ENCODE peak calls at places on chromosomes 13 and 19, in nine cellular contexts. E is OCI-LY7, W is BJ, A is pancreas, X is brain microvascular endothelial cell, R is uterus, D is heart left ventricle, S is RWPE2, Z is WERI-Rb-1. H is an unnamed sample.

GRCh38 chr13:79435549-79435948 is 29.5 kb upstream of the RBM26 start:
- DNase-seq in A (no peak), X (peak; percentile 22), R (no peak), D (no peak), S (no peak), W (peak; percentile 64), Z (no peak), E (no peak), H (no peak)

GRCh38 chr13:113999618-113999910 is 25.7 kb upstream of the C13orf46 start:
- DNase-seq in E (no peak), S (peak; percentile 25), D (no peak), W (no peak), R (no peak), X (no peak), A (no peak), Z (no peak), H (no peak)

GRCh38 chr19:40055832-40056504 is at the start of gene ZNF780B:
- DNase-seq in S (peak; percentile 61), W (peak; percentile 7), X (peak; percentile 48), R (peak; percentile 23), A (peak; percentile 30), Z (peak; percentile 68), E (peak; percentile 79), D (peak; percentile 56), H (peak; percentile 66)

GRCh38 chr19:19460761-19461265 is 54.5 kb downstream of the TSSK6 start:
- DNase-seq in W (no peak), D (peak; percentile 75), A (no peak), R (peak; percentile 42), E (peak; percentile 31), Z (peak; percentile 28), X (no peak), S (no peak), H (peak; percentile 75)

GRCh38 chr13:98535501-98536357 is 41.2 kb downstream of the STK24 start:
- DNase-seq in D (no peak), Z (no peak), R (no peak), E (no peak), A (no peak), S (no peak), X (no peak), W (no peak), H (no peak)

GRCh38 chr19:16106121-16106520 is 5.6 kb upstream of the RAB8A start:
- DNase-seq in W (no peak), Z (no peak), D (no peak), S (no peak), R (no peak), X (no peak), A (no peak), E (peak; percentile 28), H (no peak)

GRCh38 chr19:29106353-29106885 is 106.5 kb downstream of the UQCRFS1 start:
- DNase-seq in A (no peak), E (no peak), X (no peak), S (no peak), W (no peak), D (no peak), R (no peak), Z (no peak), H (no peak)

GRCh38 chr19:8306235-8307054 is 1.7 kb downstream of the CD320 start:
- DNase-seq in Z (peak; percentile 4), E (no peak), R (peak; percentile 13), S (peak; percentile 40), A (peak; percentile 1), D (peak; percentile 5), X (no peak), W (no peak), H (peak; percentile 42)

GRCh38 chr19:43315851-43316250 is 37.6 kb upstream of the CD177 start:
- DNase-seq in R (no peak), X (no peak), A (no peak), W (no peak), D (no peak), E (no peak), Z (peak; percentile 40), S (no peak), H (no peak)

GRCh38 chr13:74464656-74465055 is 330.5 kb upstream of the KLF12 start:
- DNase-seq in Z (no peak), D (peak; percentile 42), X (no peak), W (no peak), A (no peak), R (no peak), E (no peak), S (no peak), H (no peak)

GRCh38 chr19:41863209-41863931 is 3.3 kb downstream of the RPS19 start:
- DNase-seq in D (no peak), R (no peak), E (no peak), X (no peak), W (no peak), S (no peak), Z (no peak), A (no peak), H (no peak)

GRCh38 chr19:41861098-41861768 is 1.2 kb downstream of the RPS19 start:
- DNase-seq in R (no peak), S (no peak), Z (no peak), X (no peak), D (no peak), A (no peak), W (no peak), E (peak; percentile 35), H (no peak)

GRCh38 chr19:41861846-41862245 is 1.8 kb downstream of the RPS19 start:
- DNase-seq in R (no peak), E (no peak), D (no peak), A (no peak), Z (no peak), S (no peak), W (no peak), X (no peak), H (no peak)

GRCh38 chr19:41864374-41864773 is 4.3 kb downstream of the RPS19 start:
- DNase-seq in D (no peak), R (no peak), Z (no peak), X (no peak), A (no peak), E (no peak), S (no peak), W (no peak), H (peak; percentile 15)

DNA sequence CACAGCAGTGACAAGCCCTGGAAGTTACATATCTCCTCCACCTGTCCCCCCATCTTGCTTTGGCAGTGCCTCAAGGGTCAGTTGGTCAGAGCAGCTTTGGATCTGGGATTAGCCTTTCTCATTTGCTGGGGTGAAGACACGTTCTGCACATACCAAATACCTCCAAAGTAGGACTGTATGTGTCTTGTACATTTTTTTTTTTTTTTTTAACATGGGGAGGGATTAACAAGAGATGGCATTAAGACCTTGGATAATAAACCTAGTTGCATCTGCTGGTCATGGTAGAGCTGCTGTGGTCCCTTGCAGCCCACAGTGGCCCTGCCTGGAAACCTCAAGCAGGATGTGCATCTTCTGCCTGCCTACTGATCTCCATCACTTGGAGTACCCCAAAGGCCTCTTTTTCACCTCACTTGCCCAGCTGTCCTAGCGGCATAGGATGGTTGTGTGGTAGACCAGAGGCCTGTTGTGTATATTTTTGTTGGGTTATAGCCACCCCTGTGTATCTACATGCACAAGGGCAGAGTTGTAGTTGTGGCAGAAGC is 2.5 kb downstream of the RPS19 start:
- DNase-seq in E (no peak), R (no peak), W (no peak), D (no peak), S (no peak), A (no peak), Z (no peak), X (no peak), H (no peak)
- H3K36me3 ChIP-seq in E (peaks cover 70% of the 10 kb centered on the region), R (no peaks in the 10 kb centered on the region), W (peaks cover 43% of the 10 kb centered on the region), D (peaks cover 62% of the 10 kb centered on the region), S (peaks cover 72% of the 10 kb centered on the region), A (peaks cover 16% of the 10 kb centered on the region), Z (peaks cover 73% of the 10 kb centered on the region), X (peaks cover 67% of the 10 kb centered on the region), H (peaks cover 51% of the 10 kb centered on the region)

GRCh38 chr13:94205896-94206295 is 273.6 kb downstream of the DCT start:
- DNase-seq in E (no peak), S (no peak), A (no peak), Z (no peak), W (no peak), R (no peak), X (no peak), D (no peak), H (no peak)

GRCh38 chr13:94209110-94209509 is 270.4 kb downstream of the DCT start:
- DNase-seq in S (no peak), E (no peak), X (no peak), Z (no peak), W (no peak), D (no peak), R (no peak), A (no peak), H (no peak)

GRCh38 chr13:94214979-94215378 is 264.5 kb downstream of the DCT start:
- DNase-seq in A (no peak), E (no peak), S (no peak), R (no peak), X (no peak), W (no peak), D (no peak), Z (no peak), H (no peak)

GRCh38 chr13:94210826-94211225 is 268.7 kb downstream of the DCT start:
- DNase-seq in S (no peak), X (no peak), D (no peak), W (no peak), Z (no peak), R (no peak), A (no peak), E (no peak), H (no peak)
- H3K4me3 ChIP-seq in S (no peak overlapping the region), X (no peak overlapping the region), D (no peak overlapping the region), W (no peak overlapping the region), Z (no peak overlapping the region), R (no peak overlapping the region), A (no peak overlapping the region), E (no peak overlapping the region), H (no peak overlapping the region)

GRCh38 chr13:94454334-94454733 is 25.1 kb downstream of the DCT start:
- DNase-seq in E (no peak), X (no peak), W (no peak), R (no peak), S (no peak), A (no peak), Z (no peak), D (no peak), H (no peak)

GRCh38 chr13:94455414-94455813 is 24.1 kb downstream of the DCT start:
- DNase-seq in R (no peak), S (no peak), X (no peak), A (no peak), E (no peak), D (no peak), Z (no peak), W (no peak), H (no peak)

GRCh38 chr13:94459116-94459515 is 20.4 kb downstream of the DCT start:
- DNase-seq in X (no peak), R (no peak), Z (no peak), S (no peak), A (no peak), E (no peak), W (no peak), D (no peak), H (no peak)

GRCh38 chr13:94454906-94455305 is 24.6 kb downstream of the DCT start:
- DNase-seq in E (no peak), Z (no peak), W (no peak), A (no peak), R (no peak), D (no peak), S (no peak), X (no peak), H (no peak)
- H3K36me3 ChIP-seq in E (no peaks in the 10 kb centered on the region), Z (peaks cover 12% of the 10 kb centered on the region), W (no peaks in the 10 kb centered on the region), A (no peaks in the 10 kb centered on the region), R (no peaks in the 10 kb centered on the region), D (no peaks in the 10 kb centered on the region), S (no peaks in the 10 kb centered on the region), X (no peaks in the 10 kb centered on the region), H (no peaks in the 10 kb centered on the region)

GRCh38 chr19:33298146-33298911 is 4.0 kb downstream of the CEBPA start:
- DNase-seq in X (no peak), R (no peak), S (peak; percentile 84), W (no peak), Z (no peak), D (no peak), A (no peak), E (no peak), H (peak; percentile 67)
- H3K4me3 ChIP-seq in X (no peak overlapping the region), R (no peak overlapping the region), S (no peak overlapping the region), W (no peak overlapping the region), Z (no peak overlapping the region), D (no peak overlapping the region), A (no peak overlapping the region), E (no peak overlapping the region), H (no peak overlapping the region)